ENCODE peak calls at places on chromosomes 1 and 21, in six cellular contexts. One of them, this sample, is unnamed.

GRCh38 chr1:67626495-67627235 is 58.3 kb upstream of the GADD45A start:
- DNase-seq in GM10248: no peak
- DNase-seq in left lung: no peak
- DNase-seq in mesothelial cell of epicardium: no peak
- DNase-seq in lung: no peak
- DNase-seq in K562: no peak
- DNase-seq in this sample: no peak

GRCh38 chr1:73803380-73803779 is 394.6 kb downstream of the LRRIQ3 start:
- DNase-seq in GM10248: no peak
- DNase-seq in left lung: no peak
- DNase-seq in mesothelial cell of epicardium: no peak
- DNase-seq in lung: no peak
- DNase-seq in K562: no peak
- DNase-seq in this sample: no peak

GRCh38 chr1:6112690-6113005 is 67.0 kb downstream of the KCNAB2 start:
- DNase-seq in GM10248: no peak
- DNase-seq in left lung: no peak
- DNase-seq in mesothelial cell of epicardium: no peak
- DNase-seq in lung: no peak
- DNase-seq in K562: no peak
- DNase-seq in this sample: no peak

GRCh38 chr1:236389253-236389652 is 4.8 kb upstream of the EDARADD start:
- DNase-seq in GM10248: no peak
- DNase-seq in left lung: no peak
- DNase-seq in mesothelial cell of epicardium: no peak
- DNase-seq in lung: no peak
- DNase-seq in K562: no peak
- DNase-seq in this sample: no peak

GRCh38 chr21:36297938-36298572 is 21.9 kb upstream of the MORC3 start:
- DNase-seq in GM10248: peak
- DNase-seq in left lung: peak
- DNase-seq in mesothelial cell of epicardium: no peak
- DNase-seq in lung: peak
- DNase-seq in K562: peak
- DNase-seq in this sample: peak

GRCh38 chr1:165898837-165899236 is 71.4 kb downstream of the UCK2 start:
- DNase-seq in GM10248: no peak
- DNase-seq in left lung: no peak
- DNase-seq in mesothelial cell of epicardium: no peak
- DNase-seq in lung: peak
- DNase-seq in K562: no peak
- DNase-seq in this sample: no peak

GRCh38 chr1:212901290-212901689 is 43.2 kb downstream of the FLVCR1 start:
- DNase-seq in GM10248: no peak
- DNase-seq in left lung: no peak
- DNase-seq in mesothelial cell of epicardium: no peak
- DNase-seq in lung: no peak
- DNase-seq in K562: no peak
- DNase-seq in this sample: no peak

GRCh38 chr1:233540788-233541187 is 73.1 kb upstream of the KCNK1 start:
- DNase-seq in GM10248: no peak
- DNase-seq in left lung: no peak
- DNase-seq in mesothelial cell of epicardium: no peak
- DNase-seq in lung: no peak
- DNase-seq in K562: no peak
- DNase-seq in this sample: no peak

GRCh38 chr1:116573388-116574100 is 2.7 kb upstream of the CD58 start:
- DNase-seq in GM10248: no peak
- DNase-seq in left lung: no peak
- DNase-seq in mesothelial cell of epicardium: no peak
- DNase-seq in lung: no peak
- DNase-seq in K562: peak
- DNase-seq in this sample: no peak

GRCh38 chr1:232421143-232421796 is 208.7 kb downstream of the SIPA1L2 start:
- DNase-seq in GM10248: no peak
- DNase-seq in left lung: no peak
- DNase-seq in mesothelial cell of epicardium: no peak
- DNase-seq in lung: no peak
- DNase-seq in K562: no peak
- DNase-seq in this sample: no peak

GRCh38 chr21:15604424-15604823 is 125.4 kb upstream of the USP25 start:
- DNase-seq in GM10248: no peak
- DNase-seq in left lung: no peak
- DNase-seq in mesothelial cell of epicardium: no peak
- DNase-seq in lung: peak
- DNase-seq in K562: no peak
- DNase-seq in this sample: no peak

GRCh38 chr1:50853325-50853724 is 106.7 kb downstream of the FAF1 start:
- DNase-seq in GM10248: no peak
- DNase-seq in left lung: no peak
- DNase-seq in mesothelial cell of epicardium: no peak
- DNase-seq in lung: no peak
- DNase-seq in K562: no peak
- DNase-seq in this sample: no peak

GRCh38 chr1:171901245-171901644 is 59.9 kb downstream of the DNM3 start:
- DNase-seq in GM10248: no peak
- DNase-seq in left lung: no peak
- DNase-seq in mesothelial cell of epicardium: no peak
- DNase-seq in lung: no peak
- DNase-seq in K562: no peak
- DNase-seq in this sample: no peak

GRCh38 chr1:230166366-230167132 is 99.5 kb downstream of the GALNT2 start:
- DNase-seq in GM10248: no peak
- DNase-seq in left lung: no peak
- DNase-seq in mesothelial cell of epicardium: no peak
- DNase-seq in lung: no peak
- DNase-seq in K562: no peak
- DNase-seq in this sample: no peak

GRCh38 chr21:46477765-46478164 is 19.1 kb downstream of the DIP2A start:
- DNase-seq in GM10248: no peak
- DNase-seq in left lung: no peak
- DNase-seq in mesothelial cell of epicardium: no peak
- DNase-seq in lung: no peak
- DNase-seq in K562: no peak
- DNase-seq in this sample: no peak

GRCh38 chr1:15584489-15585363 is at the start of gene AGMAT:
- DNase-seq in GM10248: peak
- DNase-seq in left lung: no peak
- DNase-seq in mesothelial cell of epicardium: no peak
- DNase-seq in lung: no peak
- DNase-seq in K562: no peak
- DNase-seq in this sample: peak

GRCh38 chr1:28519946-28520725 is 14.3 kb downstream of the RCC1 start:
- DNase-seq in GM10248: no peak
- DNase-seq in left lung: no peak
- DNase-seq in mesothelial cell of epicardium: no peak
- DNase-seq in lung: no peak
- DNase-seq in K562: no peak
- DNase-seq in this sample: no peak

GRCh38 chr21:34261841-34262832 is 101.7 kb upstream of the KCNE2 start:
- DNase-seq in GM10248: no peak
- DNase-seq in left lung: no peak
- DNase-seq in mesothelial cell of epicardium: no peak
- DNase-seq in lung: no peak
- DNase-seq in K562: no peak
- DNase-seq in this sample: no peak

GRCh38 chr1:235939488-235939775 is 72.7 kb upstream of the LYST start:
- DNase-seq in GM10248: no peak
- DNase-seq in left lung: no peak
- DNase-seq in mesothelial cell of epicardium: no peak
- DNase-seq in lung: no peak
- DNase-seq in K562: no peak
- DNase-seq in this sample: no peak

GRCh38 chr21:46151261-46151988 is 4.0 kb downstream of the FTCD start:
- DNase-seq in GM10248: no peak
- DNase-seq in left lung: peak
- DNase-seq in mesothelial cell of epicardium: no peak
- DNase-seq in lung: no peak
- DNase-seq in K562: no peak
- DNase-seq in this sample: no peak

GRCh38 chr1:247295274-247295684 is 36.4 kb downstream of the ZNF496 start:
- DNase-seq in GM10248: no peak
- DNase-seq in left lung: no peak
- DNase-seq in mesothelial cell of epicardium: no peak
- DNase-seq in lung: no peak
- DNase-seq in K562: no peak
- DNase-seq in this sample: no peak

GRCh38 chr1:229003233-229004031 is 267.5 kb upstream of the RAB4A start:
- DNase-seq in GM10248: no peak
- DNase-seq in left lung: no peak
- DNase-seq in mesothelial cell of epicardium: no peak
- DNase-seq in lung: no peak
- DNase-seq in K562: peak
- DNase-seq in this sample: no peak

DNA sequence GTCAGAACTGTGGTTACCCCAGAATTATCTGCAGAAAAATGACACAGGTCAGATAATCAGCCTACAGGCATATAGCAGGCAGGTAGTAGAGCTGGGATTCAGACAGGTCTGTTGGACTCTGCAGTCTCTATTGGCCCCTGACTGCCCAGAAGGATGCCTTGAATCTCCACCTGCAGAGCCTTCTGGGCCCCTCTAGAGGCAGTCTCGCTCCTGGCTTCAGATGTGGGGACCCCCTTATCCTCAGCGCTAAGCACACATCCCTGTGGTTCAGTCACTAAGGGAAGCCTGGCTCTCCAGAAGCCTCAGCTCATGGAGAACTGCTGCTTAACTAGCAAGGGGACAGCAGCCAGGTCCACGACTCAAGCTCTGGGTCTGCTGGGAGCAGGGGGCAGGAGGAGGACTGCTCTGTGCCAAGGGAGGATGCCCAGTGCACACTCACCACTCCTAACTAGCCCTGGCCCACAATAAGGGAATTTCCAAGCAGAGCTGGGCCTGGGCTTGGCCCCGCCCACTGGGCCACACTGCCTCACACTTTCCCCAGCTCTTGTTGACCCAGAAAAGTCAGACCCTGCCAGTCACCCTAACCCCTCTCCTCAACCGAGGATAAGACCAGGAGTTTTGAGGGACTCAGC is 18.9 kb downstream of the SLC9A1 start:
- DNase-seq in GM10248: no peak
- DNase-seq in left lung: peak
- DNase-seq in mesothelial cell of epicardium: no peak
- DNase-seq in lung: no peak
- DNase-seq in K562: no peak
- DNase-seq in this sample: peak
- TF ChIP-seq CTCF in GM10248: peak
- TF ChIP-seq CTCF in left lung: no peak
- TF ChIP-seq CTCF in mesothelial cell of epicardium: no peak
- TF ChIP-seq CTCF in lung: no peak
- TF ChIP-seq CTCF in K562: peak
- TF ChIP-seq CTCF in this sample: peak

DNA sequence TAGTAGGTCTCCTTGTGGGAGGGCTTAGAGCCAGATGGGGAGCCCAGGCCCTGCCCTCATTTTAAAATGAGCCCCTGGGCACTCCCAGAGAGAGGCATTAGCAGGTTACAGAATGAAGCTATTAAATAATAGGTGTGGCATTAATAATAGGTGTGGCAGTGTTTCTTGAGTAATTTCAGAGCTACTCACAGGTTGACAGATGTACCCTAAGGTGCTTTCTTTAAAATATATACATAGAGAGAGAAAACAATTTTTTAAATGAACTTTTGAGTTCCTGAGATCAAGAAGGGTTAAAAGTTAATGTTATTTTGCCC is 1.2 kb downstream of the EEIG2 start:
- DNase-seq in GM10248: no peak
- DNase-seq in left lung: no peak
- DNase-seq in mesothelial cell of epicardium: no peak
- DNase-seq in lung: no peak
- DNase-seq in K562: peak
- DNase-seq in this sample: no peak
- TF ChIP-seq CTCF in GM10248: no peak
- TF ChIP-seq CTCF in left lung: no peak
- TF ChIP-seq CTCF in mesothelial cell of epicardium: no peak
- TF ChIP-seq CTCF in lung: no peak
- TF ChIP-seq CTCF in K562: no peak
- TF ChIP-seq CTCF in this sample: no peak

GRCh38 chr1:156338180-156338973 is at the start of the genes CCT3 and TSACC:
- DNase-seq in GM10248: peak
- DNase-seq in left lung: peak
- DNase-seq in mesothelial cell of epicardium: peak
- DNase-seq in lung: peak
- DNase-seq in K562: peak
- DNase-seq in this sample: peak

GRCh38 chr1:156337052-156337887 is 822 bp downstream of the CCT3 start:
- DNase-seq in GM10248: no peak
- DNase-seq in left lung: no peak
- DNase-seq in mesothelial cell of epicardium: no peak
- DNase-seq in lung: no peak
- DNase-seq in K562: peak
- DNase-seq in this sample: peak

GRCh38 chr1:156342556-156342955 is 4.2 kb downstream of the TSACC start:
- DNase-seq in GM10248: no peak
- DNase-seq in left lung: no peak
- DNase-seq in mesothelial cell of epicardium: no peak
- DNase-seq in lung: no peak
- DNase-seq in K562: no peak
- DNase-seq in this sample: no peak

GRCh38 chr1:156336242-156336641 is 1.9 kb downstream of the CCT3 start:
- DNase-seq in GM10248: no peak
- DNase-seq in left lung: no peak
- DNase-seq in mesothelial cell of epicardium: no peak
- DNase-seq in lung: no peak
- DNase-seq in K562: no peak
- DNase-seq in this sample: peak

GRCh38 chr1:156337888-156338179 is 258 bp downstream of the CCT3 start:
- DNase-seq in GM10248: no peak
- DNase-seq in left lung: no peak
- DNase-seq in mesothelial cell of epicardium: no peak
- DNase-seq in lung: no peak
- DNase-seq in K562: no peak
- DNase-seq in this sample: peak
- TF ChIP-seq CTCF in GM10248: no peak
- TF ChIP-seq CTCF in left lung: no peak
- TF ChIP-seq CTCF in mesothelial cell of epicardium: no peak
- TF ChIP-seq CTCF in lung: no peak
- TF ChIP-seq CTCF in K562: peak
- TF ChIP-seq CTCF in this sample: no peak

GRCh38 chr1:113875714-113876113 is 4.2 kb upstream of the PTPN22 start:
- DNase-seq in GM10248: no peak
- DNase-seq in left lung: no peak
- DNase-seq in mesothelial cell of epicardium: no peak
- DNase-seq in lung: no peak
- DNase-seq in K562: no peak
- DNase-seq in this sample: no peak

GRCh38 chr1:113872219-113872934 is 865 bp upstream of the PTPN22 start:
- DNase-seq in GM10248: no peak
- DNase-seq in left lung: no peak
- DNase-seq in mesothelial cell of epicardium: no peak
- DNase-seq in lung: no peak
- DNase-seq in K562: no peak
- DNase-seq in this sample: peak

GRCh38 chr1:113871597-113872113 is at the start of gene PTPN22:
- DNase-seq in GM10248: peak
- DNase-seq in left lung: peak
- DNase-seq in mesothelial cell of epicardium: no peak
- DNase-seq in lung: peak
- DNase-seq in K562: no peak
- DNase-seq in this sample: peak

GRCh38 chr1:113876181-113876580 is 4.7 kb upstream of the PTPN22 start:
- DNase-seq in GM10248: no peak
- DNase-seq in left lung: no peak
- DNase-seq in mesothelial cell of epicardium: no peak
- DNase-seq in lung: no peak
- DNase-seq in K562: no peak
- DNase-seq in this sample: no peak

GRCh38 chr1:113874017-113874879 is 2.7 kb upstream of the PTPN22 start:
- DNase-seq in GM10248: no peak
- DNase-seq in left lung: no peak
- DNase-seq in mesothelial cell of epicardium: no peak
- DNase-seq in lung: no peak
- DNase-seq in K562: peak
- DNase-seq in this sample: peak
- TF ChIP-seq CTCF in GM10248: peak
- TF ChIP-seq CTCF in left lung: no peak
- TF ChIP-seq CTCF in mesothelial cell of epicardium: no peak
- TF ChIP-seq CTCF in lung: no peak
- TF ChIP-seq CTCF in K562: peak
- TF ChIP-seq CTCF in this sample: no peak

This sample was measured in activated CD8-positive, alpha-beta T cell treated with anti-CD3 and anti-CD28 coated beads for 36 hours.